ENCODE peak calls at places on chromosomes 5 and 9, in seven cellular contexts. Y is mesenchymal stem cell, C is H1, I is trophoblast cell, S is mesendoderm, R is neuronal stem cell, O is IMR-90. F is an unnamed sample.

GRCh38 chr5:92283521-92283920 is 900.4 kb upstream of the ARRDC3 start:
- DNase-seq in Y (no peak), C (no peak), I (no peak), S (no peak), R (no peak), O (no peak), F (no peak)

GRCh38 chr9:95822583-95823431 is 52.7 kb upstream of the ERCC6L2 start:
- DNase-seq in Y (peak), C (no peak), I (peak), S (no peak), R (no peak), O (peak), F (no peak)

GRCh38 chr5:172502410-172502809 is 48.1 kb upstream of the SH3PXD2B start:
- DNase-seq in Y (no peak), C (no peak), I (no peak), S (no peak), R (no peak), O (no peak), F (no peak)

GRCh38 chr5:1808466-1808865 is 7.3 kb downstream of the NDUFS6 start:
- DNase-seq in Y (no peak), C (no peak), I (no peak), S (no peak), R (no peak), O (peak), F (no peak)

GRCh38 chr9:37917801-37918664 is 14.1 kb upstream of the SLC25A51 start:
- DNase-seq in Y (no peak), C (no peak), I (no peak), S (no peak), R (no peak), O (no peak), F (no peak)

GRCh38 chr5:14399054-14399657 is 182.4 kb upstream of the OTULINL start:
- DNase-seq in Y (peak), C (no peak), I (peak), S (peak), R (no peak), O (peak), F (no peak)

GRCh38 chr9:126872516-126872915 is 12.1 kb downstream of the ZBTB34 start:
- DNase-seq in Y (no peak), C (no peak), I (no peak), S (no peak), R (no peak), O (no peak), F (no peak)

GRCh38 chr9:129327552-129328283 is 149.7 kb upstream of the IER5L start:
- DNase-seq in Y (no peak), C (no peak), I (no peak), S (no peak), R (no peak), O (no peak), F (no peak)

GRCh38 chr9:77876091-77876490 is 155.5 kb downstream of the GNAQ start:
- DNase-seq in Y (peak), C (no peak), I (no peak), S (peak), R (no peak), O (no peak), F (no peak)

GRCh38 chr9:70003786-70004185 is 39.9 kb upstream of the MAMDC2 start:
- DNase-seq in Y (no peak), C (no peak), I (peak), S (no peak), R (no peak), O (peak), F (no peak)

GRCh38 chr9:128913048-128913900 is 7.5 kb upstream of the PHYHD1 start:
- DNase-seq in Y (no peak), C (no peak), I (no peak), S (no peak), R (no peak), O (no peak), F (no peak)

GRCh38 chr9:126965541-126966428 is 51.2 kb downstream of the RALGPS1 start:
- DNase-seq in Y (peak), C (peak), I (peak), S (peak), R (peak), O (peak), F (peak)

GRCh38 chr5:56900858-56901578 is 8.4 kb upstream of the SETD9 start:
- DNase-seq in Y (peak), C (no peak), I (peak), S (peak), R (peak), O (peak), F (no peak)

GRCh38 chr5:76670508-76670907 is 45.4 kb upstream of the F2R start:
- DNase-seq in Y (no peak), C (no peak), I (no peak), S (no peak), R (no peak), O (no peak), F (no peak)

GRCh38 chr9:97802276-97802675 is 50.8 kb upstream of the FOXE1 start:
- DNase-seq in Y (peak), C (no peak), I (peak), S (peak), R (no peak), O (peak), F (no peak)

GRCh38 chr5:156359452-156359851 is 32.5 kb downstream of the SGCD start:
- DNase-seq in Y (peak), C (no peak), I (peak), S (no peak), R (no peak), O (peak), F (no peak)

GRCh38 chr9:14910178-14910805 is at the start of gene FREM1:
- DNase-seq in Y (peak), C (no peak), I (peak), S (peak), R (peak), O (no peak), F (peak)

GRCh38 chr9:126630458-126631237 is 16.9 kb downstream of the LMX1B start:
- DNase-seq in Y (no peak), C (no peak), I (no peak), S (peak), R (no peak), O (no peak), F (no peak)

GRCh38 chr5:177611446-177612214 is 11.7 kb downstream of the B4GALT7 start:
- DNase-seq in Y (no peak), C (no peak), I (no peak), S (no peak), R (no peak), O (no peak), F (no peak)

GRCh38 chr5:57225553-57225952 is 51.7 kb downstream of the GPBP1 start:
- DNase-seq in Y (no peak), C (no peak), I (no peak), S (no peak), R (no peak), O (no peak), F (no peak)

GRCh38 chr9:132752877-132753592 is 82.8 kb downstream of the GTF3C4 start:
- DNase-seq in Y (no peak), C (no peak), I (no peak), S (no peak), R (peak), O (no peak), F (no peak)

GRCh38 chr9:134066923-134067851 is 639 bp downstream of the BRD3 start:
- DNase-seq in Y (peak), C (no peak), I (peak), S (peak), R (no peak), O (peak), F (no peak)

GRCh38 chr9:116855881-116856662 is 169.0 kb downstream of the TRIM32 start:
- DNase-seq in Y (no peak), C (no peak), I (peak), S (no peak), R (no peak), O (no peak), F (no peak)

GRCh38 chr9:104808030-104808614 is 44.2 kb downstream of the NIPSNAP3B start:
- DNase-seq in Y (no peak), C (no peak), I (no peak), S (peak), R (no peak), O (peak), F (peak)

GRCh38 chr5:152631217-152631616 is 226.1 kb upstream of the NMUR2 start:
- DNase-seq in Y (no peak), C (no peak), I (peak), S (no peak), R (no peak), O (no peak), F (no peak)

GRCh38 chr9:89853161-89853560 is 248.3 kb downstream of the GADD45G start:
- DNase-seq in Y (no peak), C (no peak), I (no peak), S (no peak), R (no peak), O (no peak), F (no peak)

GRCh38 chr9:89850633-89851325 is 246.0 kb downstream of the GADD45G start:
- DNase-seq in Y (peak), C (no peak), I (no peak), S (no peak), R (no peak), O (peak), F (no peak)

GRCh38 chr9:89854715-89855475 is 250.1 kb downstream of the GADD45G start:
- DNase-seq in Y (no peak), C (no peak), I (no peak), S (no peak), R (no peak), O (no peak), F (peak)

GRCh38 chr9:89850153-89850552 is 245.3 kb downstream of the GADD45G start:
- DNase-seq in Y (peak), C (no peak), I (no peak), S (no peak), R (no peak), O (no peak), F (no peak)

GRCh38 chr9:89853931-89854330 is 249.1 kb downstream of the GADD45G start:
- DNase-seq in Y (no peak), C (no peak), I (no peak), S (no peak), R (no peak), O (no peak), F (peak)
- H3K23ac ChIP-seq in Y (no peak), C (no peak), I (no peak), S (no peak), R (no peak), O (no peak), F (no peak)

GRCh38 chr5:128241071-128241695 is 157.6 kb downstream of the SLC12A2 start:
- DNase-seq in Y (no peak), C (no peak), I (no peak), S (no peak), R (no peak), O (peak), F (no peak)
- H3K23ac ChIP-seq in Y (no peak), C (no peak), I (no peak), S (no peak), R (no peak), O (no peak), F (no peak)

GRCh38 chr5:168987540-168988300 is 313.2 kb downstream of the SLIT3 start:
- DNase-seq in Y (peak), C (peak), I (peak), S (peak), R (peak), O (peak), F (peak)
- H3K23ac ChIP-seq in Y (no peak), C (no peak), I (no peak), S (no peak), R (no peak), O (no peak), F (no peak)

GRCh38 chr5:163789870-163790269 is 284.5 kb downstream of the MAT2B start:
- DNase-seq in Y (no peak), C (no peak), I (no peak), S (no peak), R (no peak), O (peak), F (no peak)

GRCh38 chr5:163794993-163795392 is 289.6 kb downstream of the MAT2B start:
- DNase-seq in Y (no peak), C (no peak), I (no peak), S (no peak), R (no peak), O (no peak), F (no peak)

GRCh38 chr5:163790497-163790896 is 285.1 kb downstream of the MAT2B start:
- DNase-seq in Y (no peak), C (no peak), I (no peak), S (no peak), R (no peak), O (no peak), F (no peak)
- H3K23ac ChIP-seq in Y (no peak), C (no peak), I (no peak), S (no peak), R (no peak), O (no peak), F (no peak)

GRCh38 chr9:31821583-31821982 is 562.9 kb upstream of the ACO1 start:
- DNase-seq in Y (no peak), C (no peak), I (no peak), S (no peak), R (no peak), O (no peak), F (no peak)
- H3K23ac ChIP-seq in Y (no peak), C (no peak), I (no peak), S (no peak), R (no peak), O (no peak), F (no peak)

GRCh38 chr9:130432362-130432761 is 12.4 kb upstream of the ASS1 start:
- DNase-seq in Y (no peak), C (no peak), I (peak), S (no peak), R (no peak), O (no peak), F (no peak)

GRCh38 chr9:130429831-130430230 is 14.9 kb upstream of the ASS1 start:
- DNase-seq in Y (no peak), C (no peak), I (no peak), S (no peak), R (no peak), O (no peak), F (no peak)

GRCh38 chr9:130430232-130430631 is 14.5 kb upstream of the ASS1 start:
- DNase-seq in Y (no peak), C (no peak), I (no peak), S (no peak), R (no peak), O (no peak), F (no peak)

GRCh38 chr9:130431536-130432303 is 13.0 kb upstream of the ASS1 start:
- DNase-seq in Y (no peak), C (no peak), I (peak), S (no peak), R (no peak), O (no peak), F (no peak)

GRCh38 chr9:130430734-130431535 is 13.8 kb upstream of the ASS1 start:
- DNase-seq in Y (no peak), C (no peak), I (no peak), S (no peak), R (no peak), O (no peak), F (no peak)
- H3K23ac ChIP-seq in Y (no peak), C (no peak), I (no peak), S (no peak), R (peak), O (no peak), F (no peak)

GRCh38 chr9:81665514-81665838 is 23.9 kb downstream of the TLE1 start:
- DNase-seq in Y (peak), C (no peak), I (no peak), S (peak), R (no peak), O (no peak), F (peak)

GRCh38 chr9:81661339-81661738 is 28.0 kb downstream of the TLE1 start:
- DNase-seq in Y (no peak), C (no peak), I (no peak), S (no peak), R (no peak), O (no peak), F (no peak)

GRCh38 chr9:81666123-81666522 is 23.2 kb downstream of the TLE1 start:
- DNase-seq in Y (peak), C (no peak), I (no peak), S (no peak), R (no peak), O (no peak), F (no peak)

GRCh38 chr9:81669011-81669739 is 20.2 kb downstream of the TLE1 start:
- DNase-seq in Y (peak), C (no peak), I (no peak), S (no peak), R (no peak), O (peak), F (no peak)

DNA sequence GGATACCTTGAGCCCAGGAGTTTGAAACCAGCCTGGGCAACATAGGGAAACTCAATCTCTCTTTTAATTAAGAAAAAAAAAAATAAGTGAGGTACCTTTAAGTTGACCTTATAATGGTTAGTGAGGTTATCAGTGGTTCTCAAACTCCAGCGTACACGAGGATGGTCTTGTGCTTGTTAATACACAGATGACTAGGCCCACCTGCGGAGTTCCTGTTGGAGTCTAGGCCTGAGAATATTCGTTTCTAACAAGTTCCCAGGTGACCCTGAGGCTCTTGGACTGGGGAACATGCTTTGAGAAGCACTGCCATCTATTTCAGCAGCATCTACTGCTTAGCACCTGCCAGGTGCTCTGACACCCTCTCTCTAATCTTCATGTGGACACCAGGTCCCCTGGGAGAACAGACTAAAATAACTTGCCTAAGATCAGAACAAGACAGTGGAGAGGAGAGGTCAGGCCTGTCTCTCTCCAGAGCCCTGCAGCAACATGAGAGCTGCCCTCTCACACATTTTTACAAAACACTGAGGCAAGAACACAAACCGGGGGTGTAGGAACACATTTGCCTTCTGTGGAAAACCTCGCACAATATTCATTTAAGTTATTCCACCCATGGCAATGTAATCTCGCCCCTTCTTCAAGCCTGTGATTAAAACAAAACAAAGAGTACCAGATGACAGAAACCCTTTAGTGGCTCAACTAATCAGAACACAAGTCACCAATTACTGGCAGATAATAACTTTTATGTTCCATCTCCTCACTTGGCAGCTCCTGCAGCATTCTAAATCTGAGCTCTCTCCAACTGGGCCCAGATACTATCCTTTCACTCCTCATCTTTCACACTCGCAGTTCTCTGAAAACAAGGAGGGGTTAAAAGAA is 24.5 kb downstream of the TLE1 start:
- DNase-seq in Y (no peak), C (no peak), I (no peak), S (no peak), R (no peak), O (no peak), F (no peak)
- H3K23ac ChIP-seq in Y (no peak), C (no peak), I (no peak), S (no peak), R (no peak), O (no peak), F (no peak)

GRCh38 chr5:66231508-66231907 is 87.4 kb downstream of the SREK1 start:
- DNase-seq in Y (no peak), C (no peak), I (no peak), S (no peak), R (no peak), O (no peak), F (no peak)
- H3K23ac ChIP-seq in Y (no peak), C (no peak), I (no peak), S (no peak), R (no peak), O (no peak), F (no peak)

F was measured in H9.